ENCODE peak calls at places on chromosomes 3 and 15, in ten cellular contexts. V is GM23248, R is aorta, C is mucosa of descending colon, U is body of pancreas, O is HAP-1, Y is A549, F is OCI-LY7, B is mammary epithelial cell, J is thoracic aorta. Z is an unnamed sample. For H3K9me3, the result is how much of the 10 kb centered on the place peaks cover.

GRCh38 chr3:171391432-171391831 is 68.8 kb downstream of the TNIK start:
- DNase-seq in V (no peak), R (no peak), C (no peak), U (no peak), O (no peak), Y (no peak), F (no peak), B (no peak), J (no peak), Z (no peak)

GRCh38 chr3:61979645-61980430 is 393.5 kb downstream of the FEZF2 start:
- DNase-seq in V (peak), R (no peak), C (no peak), U (no peak), O (no peak), Y (no peak), F (no peak), B (no peak), J (no peak), Z (no peak)

GRCh38 chr3:117799314-117799713 is 1089.7 kb downstream of the TUSC7 start:
- DNase-seq in V (no peak), R (no peak), C (no peak), U (no peak), O (no peak), Y (no peak), F (no peak), B (no peak), J (no peak), Z (no peak)

GRCh38 chr3:65758871-65759598 is 279.7 kb downstream of the MAGI1 start:
- DNase-seq in V (peak), R (no peak), C (no peak), U (no peak), O (peak), Y (no peak), F (no peak), B (no peak), J (no peak), Z (peak)

GRCh38 chr3:30548605-30549004 is 57.8 kb upstream of the TGFBR2 start:
- DNase-seq in V (peak), R (no peak), C (no peak), U (no peak), O (no peak), Y (peak), F (peak), B (peak), J (no peak), Z (no peak)

GRCh38 chr15:100727291-100727851 is 125.0 kb downstream of the ASB7 start:
- DNase-seq in V (no peak), R (no peak), C (no peak), U (no peak), O (no peak), Y (no peak), F (no peak), B (peak), J (no peak), Z (no peak)

GRCh38 chr3:140242818-140243276 is 307.9 kb downstream of the CLSTN2 start:
- DNase-seq in V (no peak), R (no peak), C (no peak), U (peak), O (no peak), Y (no peak), F (no peak), B (peak), J (no peak), Z (no peak)

GRCh38 chr3:45981321-45982038 is 14.1 kb downstream of the FYCO1 start:
- DNase-seq in V (peak), R (no peak), C (no peak), U (no peak), O (no peak), Y (no peak), F (no peak), B (no peak), J (no peak), Z (no peak)

GRCh38 chr3:113275876-113276580 is 64.7 kb downstream of the BOC start:
- DNase-seq in V (peak), R (peak), C (no peak), U (peak), O (peak), Y (no peak), F (peak), B (peak), J (no peak), Z (peak)

GRCh38 chr15:36356978-36357582 is 222.3 kb upstream of the CDIN1 start:
- DNase-seq in V (peak), R (no peak), C (no peak), U (no peak), O (no peak), Y (no peak), F (no peak), B (no peak), J (no peak), Z (no peak)

GRCh38 chr3:76886761-76887500 is 153.0 kb upstream of the ROBO2 start:
- DNase-seq in V (no peak), R (no peak), C (no peak), U (no peak), O (no peak), Y (no peak), F (no peak), B (no peak), J (no peak), Z (no peak)

GRCh38 chr3:164450276-164450905 is 627.9 kb downstream of the SI start:
- DNase-seq in V (peak), R (no peak), C (no peak), U (no peak), O (no peak), Y (no peak), F (no peak), B (no peak), J (no peak), Z (no peak)

GRCh38 chr15:87354661-87355410 is 901.7 kb downstream of the NTRK3 start:
- DNase-seq in V (peak), R (no peak), C (no peak), U (no peak), O (no peak), Y (no peak), F (no peak), B (peak), J (no peak), Z (no peak)

GRCh38 chr3:178947738-178948137 is 123.9 kb downstream of the ZMAT3 start:
- DNase-seq in V (no peak), R (no peak), C (no peak), U (no peak), O (no peak), Y (no peak), F (no peak), B (no peak), J (no peak), Z (no peak)

DNA sequence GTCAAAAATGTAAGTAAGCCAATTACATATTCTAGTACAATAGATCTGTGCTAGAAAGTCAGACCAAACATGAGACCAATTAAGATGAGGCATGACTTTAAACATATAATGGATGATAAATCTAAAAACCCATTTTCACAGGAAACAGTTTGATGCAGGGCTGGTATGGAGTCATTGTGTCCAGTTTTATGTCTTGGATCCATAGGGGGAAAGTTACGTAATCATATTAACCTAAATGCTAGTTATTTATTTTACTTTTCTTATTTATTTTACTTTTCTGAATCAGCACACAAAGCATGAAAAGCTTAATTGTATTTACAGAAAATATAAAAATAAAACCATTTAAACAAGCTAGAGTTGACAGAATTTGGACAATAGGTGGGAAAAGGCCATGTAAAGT is 26.3 kb upstream of the TMCC1 start:
- DNase-seq in V (no peak), R (no peak), C (no peak), U (no peak), O (no peak), Y (no peak), F (no peak), B (no peak), J (no peak), Z (no peak)
- H3K9me3 ChIP-seq in V (under half), R (under half), C (under half), U (under half), O (under half), Y (under half), F (under half), B (under half), J (under half), Z (under half)

GRCh38 chr3:94862703-94863102 is 799.8 kb downstream of the NSUN3 start:
- DNase-seq in V (peak), R (no peak), C (no peak), U (no peak), O (peak), Y (peak), F (peak), B (no peak), J (no peak), Z (peak)
- H3K9me3 ChIP-seq in V (under half), R (under half), C (under half), U (under half), O (under half), Y (under half), F (under half), B (under half), J (under half), Z (under half)

GRCh38 chr15:39616731-39617455 is 36.0 kb downstream of the THBS1 start:
- DNase-seq in V (peak), R (no peak), C (no peak), U (no peak), O (no peak), Y (no peak), F (no peak), B (peak), J (no peak), Z (no peak)

GRCh38 chr15:39609166-39609918 is 28.5 kb downstream of the THBS1 start:
- DNase-seq in V (no peak), R (no peak), C (peak), U (no peak), O (no peak), Y (no peak), F (no peak), B (no peak), J (no peak), Z (no peak)

GRCh38 chr15:39613861-39614260 is 33.0 kb downstream of the THBS1 start:
- DNase-seq in V (no peak), R (no peak), C (no peak), U (no peak), O (no peak), Y (no peak), F (no peak), B (no peak), J (no peak), Z (no peak)

GRCh38 chr15:39610665-39611064 is 29.8 kb downstream of the THBS1 start:
- DNase-seq in V (no peak), R (no peak), C (no peak), U (no peak), O (no peak), Y (no peak), F (no peak), B (no peak), J (no peak), Z (no peak)

GRCh38 chr15:39613271-39613670 is 32.4 kb downstream of the THBS1 start:
- DNase-seq in V (peak), R (no peak), C (no peak), U (no peak), O (no peak), Y (no peak), F (no peak), B (peak), J (no peak), Z (no peak)
- H3K9me3 ChIP-seq in V (under half), R (under half), C (under half), U (under half), O (under half), Y (under half), F (under half), B (under half), J (under half), Z (under half)

GRCh38 chr3:8985876-8986275 is 22.6 kb upstream of the RAD18 start:
- DNase-seq in V (no peak), R (no peak), C (no peak), U (no peak), O (no peak), Y (no peak), F (no peak), B (no peak), J (no peak), Z (no peak)
- H3K9me3 ChIP-seq in V (under half), R (under half), C (under half), U (under half), O (under half), Y (under half), F (under half), B (under half), J (under half), Z (under half)

GRCh38 chr15:25057574-25057973 is 102.8 kb downstream of the SNRPN start:
- DNase-seq in V (no peak), R (no peak), C (no peak), U (no peak), O (no peak), Y (no peak), F (no peak), B (no peak), J (no peak), Z (no peak)
- H3K9me3 ChIP-seq in V (under half), R (half or more), C (half or more), U (under half), O (under half), Y (half or more), F (under half), B (half or more), J (half or more), Z (under half)

GRCh38 chr3:177946515-177946914 is 589.7 kb upstream of the KCNMB2 start:
- DNase-seq in V (peak), R (no peak), C (no peak), U (no peak), O (no peak), Y (no peak), F (no peak), B (no peak), J (no peak), Z (no peak)
- H3K9me3 ChIP-seq in V (under half), R (under half), C (under half), U (under half), O (under half), Y (under half), F (under half), B (under half), J (under half), Z (under half)

DNA sequence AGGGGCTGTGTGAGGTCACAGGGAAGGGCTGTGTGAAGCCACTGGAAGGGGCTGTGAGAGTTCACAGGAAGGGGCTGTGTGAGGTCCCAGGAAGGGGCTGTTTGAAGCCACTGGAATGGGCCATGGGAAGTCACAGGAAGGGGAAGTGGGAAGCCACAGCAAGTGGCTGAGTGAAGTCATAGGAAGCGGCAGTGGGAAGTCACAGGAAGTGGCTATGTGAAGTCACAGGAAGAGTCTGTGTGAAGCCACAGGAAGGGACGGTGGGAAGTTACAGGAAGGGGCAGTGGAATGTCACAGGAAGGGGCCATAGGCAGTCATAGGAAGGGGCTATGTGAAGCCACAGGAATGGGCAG is 37.4 kb downstream of the GASK1A start:
- DNase-seq in V (no peak), R (no peak), C (no peak), U (no peak), O (no peak), Y (no peak), F (no peak), B (no peak), J (no peak), Z (no peak)
- H3K9me3 ChIP-seq in V (under half), R (under half), C (under half), U (under half), O (under half), Y (under half), F (under half), B (under half), J (under half), Z (under half)

Z was measured in neural progenitor cell.